ENCODE peak calls at places on chromosomes 12 and 14, in six cellular contexts. I, T, D, U, F and O are unnamed samples.

GRCh38 chr12:62861586-62861985 is 73.4 kb downstream of the PPM1H start:
- DNase-seq in U (no peak), F (no peak), I (no peak), T (no peak), D (peak; percentile 33), O (no peak)

GRCh38 chr14:69037790-69038448 is 58.8 kb upstream of the ACTN1 start:
- DNase-seq in D (no peak), T (no peak), U (no peak), I (no peak), F (no peak), O (no peak)

GRCh38 chr14:53924754-53925153 is 31.9 kb downstream of the BMP4 start:
- DNase-seq in D (no peak), U (no peak), I (no peak), T (peak; percentile 81), F (no peak), O (no peak)

GRCh38 chr14:70804556-70805162 is 4.7 kb downstream of the MAP3K9 start:
- DNase-seq in T (peak; percentile 24), D (no peak), U (no peak), F (no peak), I (no peak), O (no peak)

GRCh38 chr14:51862839-51863235 is 2.4 kb downstream of the GNG2 start:
- DNase-seq in D (no peak), T (peak; percentile 18), U (no peak), I (no peak), F (no peak), O (no peak)

GRCh38 chr12:121404734-121405133 is 4.8 kb downstream of the RNF34 start:
- DNase-seq in T (peak; percentile 26), D (no peak), U (no peak), F (no peak), I (no peak), O (no peak)

GRCh38 chr14:41609704-41610183 is 3.1 kb downstream of the LRFN5 start:
- DNase-seq in U (peak; percentile 45), F (no peak), I (no peak), T (peak; percentile 70), D (peak; percentile 68), O (peak; percentile 77)

GRCh38 chr12:62466596-62467411 is at the start of gene MON2:
- DNase-seq in T (peak; percentile 90), F (peak; percentile 84), U (peak; percentile 90), I (peak; percentile 93), D (peak; percentile 94), O (peak; percentile 98)

GRCh38 chr12:93078092-93078491 is 149.0 kb upstream of the EEA1 start:
- DNase-seq in T (no peak), D (no peak), F (no peak), U (no peak), I (no peak), O (no peak)

GRCh38 chr14:79915411-79915810 is 295.9 kb downstream of the DIO2 start:
- DNase-seq in I (no peak), T (no peak), F (no peak), U (no peak), D (no peak), O (no peak)

GRCh38 chr14:32662234-32662633 is 276.4 kb upstream of the NPAS3 start:
- DNase-seq in F (no peak), T (no peak), U (no peak), D (no peak), I (no peak), O (no peak)

GRCh38 chr12:16504200-16504599 is 101.8 kb downstream of the LMO3 start:
- DNase-seq in D (no peak), T (no peak), F (no peak), I (no peak), U (no peak), O (no peak)

GRCh38 chr14:75427482-75428229 is at the start of gene JDP2:
- DNase-seq in U (peak; percentile 95), F (no peak), I (peak; percentile 97), T (peak; percentile 92), D (peak; percentile 97), O (peak; percentile 96)

GRCh38 chr12:129075451-129076208 is 222.4 kb downstream of the GLT1D1 start:
- DNase-seq in D (no peak), U (no peak), T (no peak), I (no peak), F (no peak), O (no peak)

GRCh38 chr14:76953196-76953945 is 75.1 kb downstream of the IRF2BPL start:
- DNase-seq in U (peak; percentile 75), T (peak; percentile 77), F (peak; percentile 32), D (peak; percentile 80), I (peak; percentile 82), O (peak; percentile 90)

DNA sequence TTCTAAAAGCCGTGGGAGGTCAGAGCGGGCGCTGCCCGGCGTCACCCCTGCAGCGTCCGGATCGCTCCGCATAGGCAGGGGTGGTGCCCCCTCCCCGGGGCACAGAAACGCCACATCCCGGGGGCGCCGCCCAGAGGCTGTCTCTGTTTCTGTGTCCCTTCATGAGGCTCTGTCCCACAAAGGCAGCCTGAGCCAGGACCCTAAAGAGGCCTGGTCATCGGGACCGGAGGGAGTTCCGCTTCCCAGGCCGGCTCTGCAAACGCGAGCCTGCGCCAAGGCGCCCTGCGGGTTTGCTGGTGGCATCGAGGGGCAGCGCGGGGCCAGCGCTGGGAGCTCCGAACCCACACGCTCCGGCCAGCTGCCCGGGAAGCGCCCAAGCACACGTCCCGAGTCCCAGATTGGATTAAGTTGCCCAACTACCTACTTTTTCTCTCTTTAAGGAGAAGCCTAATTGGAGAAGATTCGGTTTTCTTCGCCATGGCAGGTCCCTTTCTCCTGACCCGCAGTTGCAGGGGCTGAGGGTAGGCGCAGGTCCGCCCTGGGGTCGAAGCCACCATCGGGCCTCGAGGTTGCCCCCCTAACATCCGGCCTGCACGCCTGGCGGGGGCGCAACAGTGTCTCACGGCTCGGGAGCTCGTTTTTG is 421.7 kb downstream of the VRK1 start:
- DNase-seq in D (no peak), U (no peak), F (no peak), I (no peak), T (no peak), O (peak; percentile 80)
- H3K27me3 ChIP-seq in D (peaks cover 25% of the 10 kb centered on the region), U (peaks cover 32% of the 10 kb centered on the region), F (no peaks in the 10 kb centered on the region), I (peaks cover 34% of the 10 kb centered on the region), T (peaks cover 65% of the 10 kb centered on the region), O (peaks cover 19% of the 10 kb centered on the region)

DNA sequence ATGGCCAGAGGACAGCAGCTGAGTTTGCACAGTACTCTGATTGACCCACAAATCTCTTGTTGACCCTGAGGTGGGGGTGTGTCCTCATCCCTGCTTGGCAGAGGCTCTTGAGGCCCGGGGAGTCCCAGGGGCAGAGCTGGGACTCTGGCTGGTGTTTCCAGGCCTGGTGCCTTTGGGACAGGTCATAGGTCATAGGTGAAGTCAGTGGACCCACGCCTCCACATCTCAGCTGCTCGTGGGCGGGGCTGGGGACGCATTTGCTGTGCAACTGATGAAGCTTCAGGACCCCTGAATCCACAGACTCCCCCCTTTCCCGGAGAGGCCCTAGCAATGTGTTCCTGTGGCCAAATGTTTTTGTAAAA is 404 bp upstream of the CACNA2D4 start:
- DNase-seq in F (no peak), D (peak; percentile 25), I (peak; percentile 40), U (no peak), T (no peak), O (peak; percentile 73)
- H3K27me3 ChIP-seq in F (no peaks in the 10 kb centered on the region), D (no peaks in the 10 kb centered on the region), I (no peaks in the 10 kb centered on the region), U (no peaks in the 10 kb centered on the region), T (no peaks in the 10 kb centered on the region), O (no peaks in the 10 kb centered on the region)

DNA sequence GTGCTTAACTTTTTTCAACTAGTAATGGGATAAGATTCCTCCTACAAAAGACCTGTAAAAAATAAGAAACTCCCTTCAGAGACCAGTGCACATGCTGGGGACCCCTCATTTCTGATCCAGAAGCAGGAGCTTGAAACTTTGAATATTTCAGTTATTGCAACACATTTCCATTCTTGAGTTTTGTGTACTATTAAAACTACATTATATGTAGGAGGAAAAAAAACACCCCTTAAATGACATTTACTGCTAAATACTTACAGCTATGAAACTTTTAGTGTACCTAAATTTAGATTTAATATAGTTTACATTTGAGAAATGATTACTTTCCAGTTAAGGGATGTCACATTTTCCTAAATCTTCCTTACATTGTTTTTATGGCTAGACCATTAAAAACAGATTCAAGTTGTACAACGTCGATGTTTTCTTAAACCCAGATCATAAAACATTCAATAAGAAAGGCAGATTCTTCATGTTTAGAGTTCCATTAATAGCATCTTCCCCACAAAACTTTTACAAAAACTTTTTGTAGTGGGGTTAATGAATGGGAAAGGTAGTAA is 4.1 kb downstream of the LRIG3 start:
- DNase-seq in D (no peak), U (no peak), T (no peak), I (no peak), F (no peak), O (no peak)
- H3K27me3 ChIP-seq in D (no peaks in the 10 kb centered on the region), U (no peaks in the 10 kb centered on the region), T (no peaks in the 10 kb centered on the region), I (no peaks in the 10 kb centered on the region), F (no peaks in the 10 kb centered on the region), O (no peaks in the 10 kb centered on the region)

DNA sequence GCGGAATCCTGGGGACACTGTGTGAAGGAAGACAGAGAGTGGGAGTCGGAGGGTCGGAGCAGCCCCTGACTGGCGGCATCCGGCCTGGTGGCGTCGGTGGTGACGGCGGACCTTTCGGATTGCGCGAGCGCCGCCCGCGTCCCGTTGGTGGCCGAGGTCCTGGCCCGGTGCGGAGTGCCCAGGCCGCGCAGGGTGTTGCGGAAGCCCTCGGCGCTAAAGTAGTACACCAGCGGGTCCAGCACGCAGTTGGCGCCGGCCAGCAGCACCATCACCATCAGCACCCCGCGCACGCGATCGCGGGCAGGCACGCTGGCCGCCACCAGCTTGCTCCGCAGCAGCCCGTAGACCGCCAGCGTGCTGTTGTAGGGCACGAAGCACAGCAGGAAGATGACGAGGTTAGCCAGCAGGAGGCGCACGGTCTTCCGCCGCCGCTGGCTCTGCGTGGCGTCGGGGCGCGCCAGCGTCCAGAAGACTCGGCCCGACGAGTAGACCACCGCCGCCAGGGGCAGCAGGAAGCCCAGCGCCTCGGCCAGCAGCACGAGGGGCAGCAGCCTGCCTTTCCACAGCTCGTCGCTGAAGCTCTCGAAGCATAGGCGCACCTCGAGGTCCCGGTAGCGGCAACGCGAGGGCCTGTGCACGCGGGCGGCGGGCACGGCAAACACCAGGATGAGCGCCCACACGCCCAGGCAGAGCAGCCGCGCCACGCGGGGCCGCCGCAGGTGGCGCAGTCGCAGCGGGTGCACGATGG is 13.1 kb upstream of the CHD4 start:
- DNase-seq in I (peak; percentile 73), T (peak; percentile 85), F (peak; percentile 32), D (peak; percentile 53), U (peak; percentile 39), O (peak; percentile 89)
- H3K27me3 ChIP-seq in I (no peaks in the 10 kb centered on the region), T (peaks cover 11% of the 10 kb centered on the region), F (no peaks in the 10 kb centered on the region), D (peaks cover 8% of the 10 kb centered on the region), U (peaks cover 22% of the 10 kb centered on the region), O (no peaks in the 10 kb centered on the region)

DNA sequence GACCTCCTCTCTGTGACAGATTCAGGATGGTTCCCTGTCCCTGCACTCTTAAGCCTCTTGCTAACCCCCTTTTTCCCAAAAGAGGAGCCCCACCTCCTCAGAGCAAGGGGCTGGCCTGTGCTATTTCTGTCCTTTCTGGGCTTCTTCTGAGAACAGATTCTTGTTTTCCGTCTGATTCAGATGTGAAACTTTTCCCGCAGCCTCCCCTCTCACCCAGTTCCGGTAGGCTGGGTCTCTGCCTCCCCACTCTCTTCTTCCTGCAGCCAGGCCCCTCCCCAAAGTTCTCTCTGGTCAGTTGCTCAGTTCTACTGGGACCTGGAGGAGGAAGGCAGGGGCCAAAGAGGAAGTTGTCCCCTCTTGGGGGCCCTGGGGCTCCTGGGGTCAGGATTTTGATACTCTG is 11.8 kb downstream of the PDE1B start:
- DNase-seq in T (peak; percentile 46), U (peak; percentile 28), D (peak; percentile 71), I (peak; percentile 63), F (no peak), O (no peak)
- H3K27me3 ChIP-seq in T (peaks cover 4% of the 10 kb centered on the region), U (peaks cover 8% of the 10 kb centered on the region), D (peaks cover 5% of the 10 kb centered on the region), I (peaks cover 3% of the 10 kb centered on the region), F (no peaks in the 10 kb centered on the region), O (no peaks in the 10 kb centered on the region)